ENCODE peak calls at places on chromosomes 1 and 21, in seven cellular contexts. One of them, this sample, is unnamed.
A peak's percentile ranks its signal among the peaks of the same experiment; 100 is the strongest.

GRCh38 chr1:230857822-230858221 is 10.5 kb downstream of the C1orf198 start:
- DNase-seq in fibroblast of mammary gland: no peak
- DNase-seq in lower leg skin: no peak
- DNase-seq in Peyer's patch: no peak
- DNase-seq in tibial artery: no peak
- DNase-seq in MM.1S: no peak
- DNase-seq in LNCaP clone FGC: no peak
- DNase-seq in this sample: no peak

GRCh38 chr1:5905431-5905830 is 86.8 kb downstream of the NPHP4 start:
- DNase-seq in LNCaP clone FGC: no peak
- DNase-seq in Peyer's patch: peak; percentile 34
- DNase-seq in fibroblast of mammary gland: no peak
- DNase-seq in MM.1S: no peak
- DNase-seq in tibial artery: peak; percentile 43
- DNase-seq in lower leg skin: peak; percentile 79
- DNase-seq in this sample: no peak

GRCh38 chr1:101526813-101527212 is 290.0 kb downstream of the S1PR1 start:
- DNase-seq in MM.1S: no peak
- DNase-seq in tibial artery: no peak
- DNase-seq in Peyer's patch: no peak
- DNase-seq in fibroblast of mammary gland: no peak
- DNase-seq in lower leg skin: no peak
- DNase-seq in LNCaP clone FGC: no peak
- DNase-seq in this sample: peak; percentile 22

GRCh38 chr1:41791667-41792484 is 126.8 kb downstream of the HIVEP3 start:
- DNase-seq in MM.1S: no peak
- DNase-seq in LNCaP clone FGC: no peak
- DNase-seq in fibroblast of mammary gland: no peak
- DNase-seq in lower leg skin: no peak
- DNase-seq in Peyer's patch: no peak
- DNase-seq in tibial artery: no peak
- DNase-seq in this sample: no peak

GRCh38 chr1:1302951-1303509 is 4.7 kb downstream of the ACAP3 start:
- DNase-seq in tibial artery: no peak
- DNase-seq in LNCaP clone FGC: no peak
- DNase-seq in lower leg skin: no peak
- DNase-seq in Peyer's patch: no peak
- DNase-seq in MM.1S: no peak
- DNase-seq in fibroblast of mammary gland: no peak
- DNase-seq in this sample: no peak

GRCh38 chr1:67830226-67830625 is 3.0 kb downstream of the GNG12 start:
- DNase-seq in MM.1S: no peak
- DNase-seq in fibroblast of mammary gland: peak; percentile 51
- DNase-seq in tibial artery: no peak
- DNase-seq in lower leg skin: no peak
- DNase-seq in Peyer's patch: no peak
- DNase-seq in LNCaP clone FGC: no peak
- DNase-seq in this sample: peak; percentile 44

GRCh38 chr1:175600721-175601440 is 142.5 kb downstream of the TNR start:
- DNase-seq in Peyer's patch: peak; percentile 54
- DNase-seq in MM.1S: no peak
- DNase-seq in lower leg skin: no peak
- DNase-seq in tibial artery: no peak
- DNase-seq in LNCaP clone FGC: no peak
- DNase-seq in fibroblast of mammary gland: no peak
- DNase-seq in this sample: no peak

GRCh38 chr1:93720931-93721614 is 39.4 kb upstream of the BCAR3 start:
- DNase-seq in fibroblast of mammary gland: no peak
- DNase-seq in LNCaP clone FGC: no peak
- DNase-seq in lower leg skin: peak; percentile 69
- DNase-seq in tibial artery: no peak
- DNase-seq in Peyer's patch: no peak
- DNase-seq in MM.1S: no peak
- DNase-seq in this sample: no peak

GRCh38 chr1:177432897-177433296 is 262.1 kb downstream of the BRINP2 start:
- DNase-seq in lower leg skin: no peak
- DNase-seq in fibroblast of mammary gland: peak; percentile 41
- DNase-seq in Peyer's patch: no peak
- DNase-seq in tibial artery: no peak
- DNase-seq in LNCaP clone FGC: no peak
- DNase-seq in MM.1S: no peak
- DNase-seq in this sample: peak; percentile 28

GRCh38 chr21:35559128-35559831 is 501.0 kb downstream of the SETD4 start:
- DNase-seq in LNCaP clone FGC: no peak
- DNase-seq in fibroblast of mammary gland: peak; percentile 99
- DNase-seq in lower leg skin: no peak
- DNase-seq in Peyer's patch: no peak
- DNase-seq in tibial artery: no peak
- DNase-seq in MM.1S: no peak
- DNase-seq in this sample: peak; percentile 66

GRCh38 chr1:151309851-151310323 is 17.3 kb downstream of the PI4KB start:
- DNase-seq in tibial artery: no peak
- DNase-seq in LNCaP clone FGC: no peak
- DNase-seq in fibroblast of mammary gland: peak; percentile 69
- DNase-seq in MM.1S: no peak
- DNase-seq in Peyer's patch: no peak
- DNase-seq in lower leg skin: no peak
- DNase-seq in this sample: no peak

GRCh38 chr1:150895618-150896017 is 8.7 kb downstream of the CTXND2 start:
- DNase-seq in tibial artery: no peak
- DNase-seq in Peyer's patch: no peak
- DNase-seq in MM.1S: no peak
- DNase-seq in LNCaP clone FGC: no peak
- DNase-seq in fibroblast of mammary gland: peak; percentile 74
- DNase-seq in lower leg skin: no peak
- DNase-seq in this sample: peak; percentile 90

GRCh38 chr1:4056989-4057388 is 156.9 kb upstream of the C1orf174 start:
- DNase-seq in tibial artery: no peak
- DNase-seq in Peyer's patch: no peak
- DNase-seq in fibroblast of mammary gland: no peak
- DNase-seq in LNCaP clone FGC: no peak
- DNase-seq in MM.1S: no peak
- DNase-seq in lower leg skin: peak; percentile 40
- DNase-seq in this sample: no peak

GRCh38 chr1:24248859-24249258 is 61.8 kb upstream of the IFNLR1 start:
- DNase-seq in Peyer's patch: no peak
- DNase-seq in tibial artery: no peak
- DNase-seq in LNCaP clone FGC: no peak
- DNase-seq in MM.1S: no peak
- DNase-seq in lower leg skin: peak; percentile 13
- DNase-seq in fibroblast of mammary gland: no peak
- DNase-seq in this sample: no peak

GRCh38 chr21:44919111-44919912 is 1.4 kb downstream of the ITGB2 start:
- DNase-seq in fibroblast of mammary gland: no peak
- DNase-seq in Peyer's patch: no peak
- DNase-seq in MM.1S: no peak
- DNase-seq in lower leg skin: no peak
- DNase-seq in tibial artery: no peak
- DNase-seq in LNCaP clone FGC: no peak
- DNase-seq in this sample: no peak

GRCh38 chr1:152543808-152544207 is 22.8 kb downstream of the LCE3E start:
- DNase-seq in lower leg skin: no peak
- DNase-seq in tibial artery: no peak
- DNase-seq in LNCaP clone FGC: no peak
- DNase-seq in Peyer's patch: no peak
- DNase-seq in fibroblast of mammary gland: no peak
- DNase-seq in MM.1S: no peak
- DNase-seq in this sample: peak; percentile 54

GRCh38 chr1:10644307-10645128 is 151.9 kb downstream of the CASZ1 start:
- DNase-seq in lower leg skin: no peak
- DNase-seq in fibroblast of mammary gland: peak; percentile 24
- DNase-seq in MM.1S: no peak
- DNase-seq in tibial artery: no peak
- DNase-seq in Peyer's patch: no peak
- DNase-seq in LNCaP clone FGC: no peak
- DNase-seq in this sample: peak; percentile 76

GRCh38 chr21:26080211-26080610 is 90.4 kb downstream of the APP start:
- DNase-seq in Peyer's patch: no peak
- DNase-seq in tibial artery: no peak
- DNase-seq in lower leg skin: no peak
- DNase-seq in fibroblast of mammary gland: no peak
- DNase-seq in LNCaP clone FGC: no peak
- DNase-seq in MM.1S: no peak
- DNase-seq in this sample: no peak

GRCh38 chr1:202162049-202162417 is 1.6 kb upstream of the PTPN7 start:
- DNase-seq in MM.1S: peak; percentile 0
- DNase-seq in LNCaP clone FGC: no peak
- DNase-seq in lower leg skin: no peak
- DNase-seq in Peyer's patch: peak; percentile 76
- DNase-seq in fibroblast of mammary gland: no peak
- DNase-seq in tibial artery: no peak
- DNase-seq in this sample: no peak

GRCh38 chr21:44815852-44816628 is 1.8 kb downstream of the SUMO3 start:
- DNase-seq in LNCaP clone FGC: no peak
- DNase-seq in Peyer's patch: peak; percentile 44
- DNase-seq in fibroblast of mammary gland: no peak
- DNase-seq in tibial artery: no peak
- DNase-seq in lower leg skin: no peak
- DNase-seq in MM.1S: no peak
- DNase-seq in this sample: no peak

GRCh38 chr1:24283326-24284155 is 35.6 kb upstream of the GRHL3 start:
- DNase-seq in Peyer's patch: peak; percentile 61
- DNase-seq in lower leg skin: no peak
- DNase-seq in MM.1S: no peak
- DNase-seq in tibial artery: no peak
- DNase-seq in fibroblast of mammary gland: peak; percentile 83
- DNase-seq in LNCaP clone FGC: peak; percentile 89
- DNase-seq in this sample: peak; percentile 96

DNA sequence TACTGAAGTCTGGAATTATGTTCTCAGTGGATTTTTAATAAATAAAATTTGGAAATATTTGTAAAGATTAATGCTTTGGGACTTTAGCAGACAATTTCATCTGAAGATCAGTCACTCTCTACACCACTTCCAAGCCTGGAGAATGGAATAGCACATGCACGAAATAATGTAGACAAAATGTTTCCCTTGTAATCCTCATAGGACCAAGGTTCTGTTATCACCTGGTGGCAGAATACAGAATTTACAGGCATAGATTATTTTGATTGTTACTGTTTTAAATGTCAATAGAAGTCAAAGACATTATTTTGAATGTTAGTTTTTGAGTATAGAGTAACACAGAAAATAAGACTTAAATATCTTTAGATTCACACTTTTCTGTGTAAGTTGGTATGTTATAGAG is 9.1 kb upstream of the ELAVL4 start:
- DNase-seq in LNCaP clone FGC: no peak
- DNase-seq in fibroblast of mammary gland: no peak
- DNase-seq in tibial artery: no peak
- DNase-seq in Peyer's patch: no peak
- DNase-seq in MM.1S: no peak
- DNase-seq in lower leg skin: no peak
- DNase-seq in this sample: no peak
- TF ChIP-seq CTCF in LNCaP clone FGC: no peak
- TF ChIP-seq CTCF in fibroblast of mammary gland: no peak
- TF ChIP-seq CTCF in tibial artery: no peak
- TF ChIP-seq CTCF in Peyer's patch: no peak
- TF ChIP-seq CTCF in MM.1S: no peak
- TF ChIP-seq CTCF in lower leg skin: no peak
- TF ChIP-seq CTCF in this sample: no peak

GRCh38 chr1:15937706-15938168 is 38.2 kb downstream of the ZBTB17 start:
- DNase-seq in lower leg skin: peak; percentile 82
- DNase-seq in tibial artery: no peak
- DNase-seq in Peyer's patch: peak; percentile 46
- DNase-seq in LNCaP clone FGC: no peak
- DNase-seq in fibroblast of mammary gland: peak; percentile 45
- DNase-seq in MM.1S: no peak
- DNase-seq in this sample: peak; percentile 26
- TF ChIP-seq CTCF in lower leg skin: no peak
- TF ChIP-seq CTCF in tibial artery: no peak
- TF ChIP-seq CTCF in Peyer's patch: no peak
- TF ChIP-seq CTCF in LNCaP clone FGC: no peak
- TF ChIP-seq CTCF in fibroblast of mammary gland: no peak
- TF ChIP-seq CTCF in MM.1S: no peak
- TF ChIP-seq CTCF in this sample: no peak

DNA sequence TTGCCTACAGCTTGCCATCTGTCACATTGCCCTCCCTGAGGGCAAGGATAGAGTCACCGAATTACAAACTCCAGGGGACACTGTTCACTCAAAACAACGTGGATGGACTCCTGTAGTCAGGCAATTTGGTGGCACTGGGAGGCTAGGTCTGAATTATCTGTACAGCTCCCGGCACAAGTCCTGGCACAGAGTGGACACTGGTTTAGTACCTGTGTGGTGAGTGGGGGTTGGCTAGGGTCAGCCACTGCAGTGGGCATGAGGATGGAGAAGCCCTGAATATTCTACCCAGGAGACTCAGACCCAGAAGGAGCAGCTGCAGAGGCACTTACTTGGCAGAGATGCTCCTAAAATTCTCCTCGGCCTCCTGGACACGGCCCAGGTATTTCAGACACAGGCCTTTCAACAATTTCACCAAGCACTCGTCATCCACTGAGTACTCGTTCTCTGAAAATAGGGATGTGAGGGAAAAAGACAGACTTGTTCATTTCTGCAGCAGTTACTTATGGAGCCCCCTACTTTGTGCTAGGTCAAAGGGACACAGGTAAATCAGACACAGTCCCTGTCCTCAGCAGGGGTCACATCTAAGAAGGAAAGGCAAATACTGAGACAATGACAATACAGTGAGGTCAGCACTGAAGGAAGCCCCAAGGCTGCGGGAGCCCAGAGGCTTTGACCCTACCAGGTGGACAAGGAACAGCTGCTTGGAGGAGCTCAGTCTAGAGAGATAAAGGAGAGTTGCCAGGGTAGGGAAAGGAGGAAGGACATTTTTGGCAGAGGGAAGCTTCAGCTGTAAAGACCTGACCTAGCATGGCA is 40.5 kb downstream of the TTC39A start:
- DNase-seq in MM.1S: no peak
- DNase-seq in LNCaP clone FGC: no peak
- DNase-seq in fibroblast of mammary gland: no peak
- DNase-seq in tibial artery: no peak
- DNase-seq in Peyer's patch: no peak
- DNase-seq in lower leg skin: peak; percentile 50
- DNase-seq in this sample: no peak
- TF ChIP-seq CTCF in MM.1S: no peak
- TF ChIP-seq CTCF in LNCaP clone FGC: no peak
- TF ChIP-seq CTCF in fibroblast of mammary gland: no peak
- TF ChIP-seq CTCF in tibial artery: no peak
- TF ChIP-seq CTCF in Peyer's patch: no peak
- TF ChIP-seq CTCF in lower leg skin: no peak
- TF ChIP-seq CTCF in this sample: no peak

GRCh38 chr1:184911830-184912229 is 62.5 kb downstream of the NIBAN1 start:
- DNase-seq in lower leg skin: no peak
- DNase-seq in LNCaP clone FGC: no peak
- DNase-seq in Peyer's patch: no peak
- DNase-seq in tibial artery: no peak
- DNase-seq in fibroblast of mammary gland: no peak
- DNase-seq in MM.1S: no peak
- DNase-seq in this sample: no peak

GRCh38 chr1:184910596-184910995 is 63.7 kb downstream of the NIBAN1 start:
- DNase-seq in LNCaP clone FGC: no peak
- DNase-seq in fibroblast of mammary gland: peak; percentile 91
- DNase-seq in tibial artery: peak; percentile 89
- DNase-seq in MM.1S: no peak
- DNase-seq in lower leg skin: peak; percentile 93
- DNase-seq in Peyer's patch: peak; percentile 55
- DNase-seq in this sample: peak; percentile 70

GRCh38 chr1:184911103-184911502 is 63.2 kb downstream of the NIBAN1 start:
- DNase-seq in LNCaP clone FGC: no peak
- DNase-seq in MM.1S: no peak
- DNase-seq in lower leg skin: no peak
- DNase-seq in Peyer's patch: no peak
- DNase-seq in tibial artery: no peak
- DNase-seq in fibroblast of mammary gland: peak; percentile 32
- DNase-seq in this sample: no peak

GRCh38 chr1:184914149-184914548 is 60.2 kb downstream of the NIBAN1 start:
- DNase-seq in lower leg skin: no peak
- DNase-seq in fibroblast of mammary gland: no peak
- DNase-seq in LNCaP clone FGC: no peak
- DNase-seq in Peyer's patch: no peak
- DNase-seq in MM.1S: no peak
- DNase-seq in tibial artery: no peak
- DNase-seq in this sample: no peak

GRCh38 chr1:184912392-184912791 is 61.9 kb downstream of the NIBAN1 start:
- DNase-seq in tibial artery: no peak
- DNase-seq in MM.1S: no peak
- DNase-seq in fibroblast of mammary gland: no peak
- DNase-seq in lower leg skin: no peak
- DNase-seq in Peyer's patch: no peak
- DNase-seq in LNCaP clone FGC: no peak
- DNase-seq in this sample: no peak
- TF ChIP-seq CTCF in tibial artery: no peak
- TF ChIP-seq CTCF in MM.1S: no peak
- TF ChIP-seq CTCF in fibroblast of mammary gland: no peak
- TF ChIP-seq CTCF in lower leg skin: no peak
- TF ChIP-seq CTCF in Peyer's patch: no peak
- TF ChIP-seq CTCF in LNCaP clone FGC: no peak
- TF ChIP-seq CTCF in this sample: no peak

This sample was measured in MCF 10A.